ENCODE peak calls at places on chromosomes 7 and 10, in eight cellular contexts. One of them, this sample, is unnamed.

GRCh38 chr10:101273736-101274135 is 44.5 kb upstream of the LBX1 start:
- DNase-seq in D721Med: no peak
- DNase-seq in transverse colon: no peak
- DNase-seq in NB4: no peak
- DNase-seq in heart right ventricle: no peak
- DNase-seq in pancreas: no peak
- DNase-seq in GM06990: no peak
- DNase-seq in cardiac fibroblast: no peak
- DNase-seq in this sample: no peak

GRCh38 chr10:72329290-72330058 is 25.2 kb downstream of the DNAJB12 start:
- DNase-seq in GM06990: no peak
- DNase-seq in transverse colon: no peak
- DNase-seq in NB4: peak
- DNase-seq in heart right ventricle: no peak
- DNase-seq in cardiac fibroblast: no peak
- DNase-seq in D721Med: no peak
- DNase-seq in pancreas: peak
- DNase-seq in this sample: no peak

GRCh38 chr10:102633282-102633681 is 11.0 kb upstream of the TRIM8 start:
- DNase-seq in NB4: peak
- DNase-seq in D721Med: no peak
- DNase-seq in heart right ventricle: no peak
- DNase-seq in GM06990: no peak
- DNase-seq in pancreas: no peak
- DNase-seq in cardiac fibroblast: peak
- DNase-seq in transverse colon: no peak
- DNase-seq in this sample: no peak

GRCh38 chr7:129271500-129272355 is 46.9 kb downstream of the AHCYL2 start:
- DNase-seq in pancreas: no peak
- DNase-seq in D721Med: no peak
- DNase-seq in heart right ventricle: no peak
- DNase-seq in cardiac fibroblast: peak
- DNase-seq in GM06990: peak
- DNase-seq in transverse colon: peak
- DNase-seq in NB4: peak
- DNase-seq in this sample: peak

GRCh38 chr7:123748171-123748733 is 551 bp downstream of the WASL start:
- DNase-seq in GM06990: peak
- DNase-seq in transverse colon: peak
- DNase-seq in cardiac fibroblast: peak
- DNase-seq in NB4: peak
- DNase-seq in heart right ventricle: peak
- DNase-seq in pancreas: peak
- DNase-seq in D721Med: no peak
- DNase-seq in this sample: peak

GRCh38 chr7:74283858-74284447 is 5.3 kb upstream of the CLIP2 start:
- DNase-seq in NB4: peak
- DNase-seq in transverse colon: no peak
- DNase-seq in cardiac fibroblast: no peak
- DNase-seq in pancreas: no peak
- DNase-seq in GM06990: no peak
- DNase-seq in heart right ventricle: no peak
- DNase-seq in D721Med: no peak
- DNase-seq in this sample: no peak

GRCh38 chr7:82444220-82445049 is 858 bp upstream of the CACNA2D1 start:
- DNase-seq in GM06990: peak
- DNase-seq in NB4: no peak
- DNase-seq in pancreas: peak
- DNase-seq in heart right ventricle: no peak
- DNase-seq in transverse colon: no peak
- DNase-seq in cardiac fibroblast: no peak
- DNase-seq in D721Med: no peak
- DNase-seq in this sample: peak

GRCh38 chr10:48658243-48658888 is 26.3 kb upstream of the WDFY4 start:
- DNase-seq in GM06990: no peak
- DNase-seq in transverse colon: peak
- DNase-seq in heart right ventricle: peak
- DNase-seq in NB4: peak
- DNase-seq in D721Med: peak
- DNase-seq in pancreas: peak
- DNase-seq in cardiac fibroblast: peak
- DNase-seq in this sample: peak

GRCh38 chr7:901388-902154 is 25.2 kb downstream of the GET4 start:
- DNase-seq in transverse colon: peak
- DNase-seq in heart right ventricle: peak
- DNase-seq in cardiac fibroblast: peak
- DNase-seq in D721Med: peak
- DNase-seq in pancreas: peak
- DNase-seq in GM06990: peak
- DNase-seq in NB4: peak
- DNase-seq in this sample: peak

GRCh38 chr10:101529720-101530553 is 58.1 kb downstream of the POLL start:
- DNase-seq in transverse colon: no peak
- DNase-seq in NB4: no peak
- DNase-seq in GM06990: no peak
- DNase-seq in cardiac fibroblast: no peak
- DNase-seq in D721Med: no peak
- DNase-seq in pancreas: no peak
- DNase-seq in heart right ventricle: no peak
- DNase-seq in this sample: no peak

GRCh38 chr10:23343591-23344225 is 889 bp downstream of the C10orf67 start:
- DNase-seq in pancreas: peak
- DNase-seq in NB4: no peak
- DNase-seq in transverse colon: peak
- DNase-seq in heart right ventricle: peak
- DNase-seq in D721Med: no peak
- DNase-seq in cardiac fibroblast: peak
- DNase-seq in GM06990: no peak
- DNase-seq in this sample: peak

GRCh38 chr7:26397786-26398435 is 106.2 kb downstream of the SNX10 start:
- DNase-seq in D721Med: peak
- DNase-seq in pancreas: no peak
- DNase-seq in GM06990: no peak
- DNase-seq in transverse colon: peak
- DNase-seq in heart right ventricle: peak
- DNase-seq in cardiac fibroblast: no peak
- DNase-seq in NB4: peak
- DNase-seq in this sample: peak

GRCh38 chr10:75108684-75109458 is 2.6 kb upstream of the SAMD8 start:
- DNase-seq in pancreas: peak
- DNase-seq in cardiac fibroblast: peak
- DNase-seq in heart right ventricle: peak
- DNase-seq in NB4: peak
- DNase-seq in D721Med: peak
- DNase-seq in GM06990: no peak
- DNase-seq in transverse colon: peak
- DNase-seq in this sample: peak

GRCh38 chr10:124709862-124710261 is 34.3 kb downstream of the FAM53B start:
- DNase-seq in GM06990: no peak
- DNase-seq in pancreas: no peak
- DNase-seq in heart right ventricle: peak
- DNase-seq in transverse colon: peak
- DNase-seq in D721Med: no peak
- DNase-seq in NB4: no peak
- DNase-seq in cardiac fibroblast: no peak
- DNase-seq in this sample: no peak

GRCh38 chr10:44046605-44047004 is 338.3 kb downstream of the CXCL12 start:
- DNase-seq in D721Med: no peak
- DNase-seq in heart right ventricle: no peak
- DNase-seq in transverse colon: no peak
- DNase-seq in pancreas: peak
- DNase-seq in GM06990: no peak
- DNase-seq in NB4: no peak
- DNase-seq in cardiac fibroblast: no peak
- DNase-seq in this sample: no peak

GRCh38 chr7:34939175-34939574 is 98.1 kb downstream of the DPY19L1 start:
- DNase-seq in GM06990: no peak
- DNase-seq in NB4: peak
- DNase-seq in pancreas: no peak
- DNase-seq in transverse colon: no peak
- DNase-seq in cardiac fibroblast: peak
- DNase-seq in heart right ventricle: no peak
- DNase-seq in D721Med: no peak
- DNase-seq in this sample: no peak

GRCh38 chr7:55026086-55026790 is 7.4 kb downstream of the EGFR start:
- DNase-seq in D721Med: no peak
- DNase-seq in transverse colon: no peak
- DNase-seq in NB4: no peak
- DNase-seq in heart right ventricle: no peak
- DNase-seq in GM06990: no peak
- DNase-seq in pancreas: no peak
- DNase-seq in cardiac fibroblast: no peak
- DNase-seq in this sample: no peak

GRCh38 chr7:32316831-32317230 is 173.3 kb downstream of the LSM5 start:
- DNase-seq in NB4: no peak
- DNase-seq in transverse colon: no peak
- DNase-seq in D721Med: no peak
- DNase-seq in cardiac fibroblast: no peak
- DNase-seq in heart right ventricle: no peak
- DNase-seq in GM06990: no peak
- DNase-seq in pancreas: no peak
- DNase-seq in this sample: no peak

GRCh38 chr10:137606-138005 is 2.4 kb downstream of the ZMYND11 start:
- DNase-seq in NB4: no peak
- DNase-seq in GM06990: no peak
- DNase-seq in D721Med: no peak
- DNase-seq in heart right ventricle: no peak
- DNase-seq in transverse colon: no peak
- DNase-seq in pancreas: no peak
- DNase-seq in cardiac fibroblast: no peak
- DNase-seq in this sample: no peak

GRCh38 chr10:136465-136762 is 1.2 kb downstream of the ZMYND11 start:
- DNase-seq in GM06990: no peak
- DNase-seq in D721Med: no peak
- DNase-seq in pancreas: no peak
- DNase-seq in transverse colon: no peak
- DNase-seq in heart right ventricle: no peak
- DNase-seq in cardiac fibroblast: no peak
- DNase-seq in NB4: no peak
- DNase-seq in this sample: no peak

GRCh38 chr10:135601-136464 is 578 bp downstream of the ZMYND11 start:
- DNase-seq in transverse colon: peak
- DNase-seq in GM06990: peak
- DNase-seq in D721Med: no peak
- DNase-seq in cardiac fibroblast: peak
- DNase-seq in pancreas: peak
- DNase-seq in NB4: peak
- DNase-seq in heart right ventricle: peak
- DNase-seq in this sample: peak

GRCh38 chr10:134743-135600 is at the start of gene ZMYND11:
- DNase-seq in transverse colon: peak
- DNase-seq in pancreas: peak
- DNase-seq in NB4: peak
- DNase-seq in cardiac fibroblast: peak
- DNase-seq in D721Med: peak
- DNase-seq in GM06990: peak
- DNase-seq in heart right ventricle: peak
- DNase-seq in this sample: peak

GRCh38 chr10:137031-137430 is 1.8 kb downstream of the ZMYND11 start:
- DNase-seq in pancreas: no peak
- DNase-seq in GM06990: peak
- DNase-seq in heart right ventricle: no peak
- DNase-seq in cardiac fibroblast: no peak
- DNase-seq in D721Med: no peak
- DNase-seq in transverse colon: no peak
- DNase-seq in NB4: peak
- DNase-seq in this sample: peak
- TF ChIP-seq CTCF in pancreas: no peak
- TF ChIP-seq CTCF in GM06990: peak
- TF ChIP-seq CTCF in heart right ventricle: peak
- TF ChIP-seq CTCF in cardiac fibroblast: peak
- TF ChIP-seq CTCF in D721Med: no peak
- TF ChIP-seq CTCF in transverse colon: peak
- TF ChIP-seq CTCF in NB4: peak
- TF ChIP-seq CTCF in this sample: peak

GRCh38 chr10:120436431-120437142 is 20.4 kb upstream of the PLPP4 start:
- DNase-seq in D721Med: no peak
- DNase-seq in transverse colon: no peak
- DNase-seq in heart right ventricle: no peak
- DNase-seq in GM06990: no peak
- DNase-seq in pancreas: no peak
- DNase-seq in NB4: peak
- DNase-seq in cardiac fibroblast: no peak
- DNase-seq in this sample: no peak
- TF ChIP-seq CTCF in D721Med: peak
- TF ChIP-seq CTCF in transverse colon: no peak
- TF ChIP-seq CTCF in heart right ventricle: no peak
- TF ChIP-seq CTCF in GM06990: peak
- TF ChIP-seq CTCF in pancreas: no peak
- TF ChIP-seq CTCF in NB4: no peak
- TF ChIP-seq CTCF in cardiac fibroblast: no peak
- TF ChIP-seq CTCF in this sample: no peak

GRCh38 chr10:97687785-97688781 is 1.0 kb upstream of the AVPI1 start:
- DNase-seq in heart right ventricle: no peak
- DNase-seq in cardiac fibroblast: peak
- DNase-seq in transverse colon: no peak
- DNase-seq in GM06990: no peak
- DNase-seq in pancreas: no peak
- DNase-seq in D721Med: no peak
- DNase-seq in NB4: peak
- DNase-seq in this sample: no peak

GRCh38 chr10:97684866-97685394 is 2.1 kb downstream of the AVPI1 start:
- DNase-seq in GM06990: no peak
- DNase-seq in heart right ventricle: no peak
- DNase-seq in NB4: no peak
- DNase-seq in pancreas: no peak
- DNase-seq in transverse colon: no peak
- DNase-seq in D721Med: no peak
- DNase-seq in cardiac fibroblast: peak
- DNase-seq in this sample: no peak

GRCh38 chr10:97686962-97687784 is at the start of gene AVPI1:
- DNase-seq in D721Med: peak
- DNase-seq in transverse colon: peak
- DNase-seq in cardiac fibroblast: peak
- DNase-seq in NB4: peak
- DNase-seq in GM06990: peak
- DNase-seq in heart right ventricle: peak
- DNase-seq in pancreas: peak
- DNase-seq in this sample: peak

GRCh38 chr10:97685395-97685958 is 1.6 kb downstream of the AVPI1 start:
- DNase-seq in GM06990: no peak
- DNase-seq in heart right ventricle: no peak
- DNase-seq in pancreas: peak
- DNase-seq in transverse colon: peak
- DNase-seq in NB4: no peak
- DNase-seq in cardiac fibroblast: peak
- DNase-seq in D721Med: no peak
- DNase-seq in this sample: peak

GRCh38 chr10:97686301-97686961 is 610 bp downstream of the AVPI1 start:
- DNase-seq in GM06990: peak
- DNase-seq in pancreas: no peak
- DNase-seq in D721Med: no peak
- DNase-seq in cardiac fibroblast: no peak
- DNase-seq in transverse colon: no peak
- DNase-seq in heart right ventricle: no peak
- DNase-seq in NB4: no peak
- DNase-seq in this sample: no peak
- TF ChIP-seq CTCF in GM06990: no peak
- TF ChIP-seq CTCF in pancreas: no peak
- TF ChIP-seq CTCF in D721Med: no peak
- TF ChIP-seq CTCF in cardiac fibroblast: no peak
- TF ChIP-seq CTCF in transverse colon: no peak
- TF ChIP-seq CTCF in heart right ventricle: no peak
- TF ChIP-seq CTCF in NB4: no peak
- TF ChIP-seq CTCF in this sample: no peak

GRCh38 chr10:104403625-104404024 is 50.0 kb downstream of the CFAP58 start:
- DNase-seq in GM06990: no peak
- DNase-seq in heart right ventricle: no peak
- DNase-seq in D721Med: no peak
- DNase-seq in NB4: no peak
- DNase-seq in cardiac fibroblast: no peak
- DNase-seq in transverse colon: no peak
- DNase-seq in pancreas: no peak
- DNase-seq in this sample: no peak

GRCh38 chr10:104406715-104407517 is 53.3 kb downstream of the CFAP58 start:
- DNase-seq in D721Med: no peak
- DNase-seq in pancreas: no peak
- DNase-seq in transverse colon: no peak
- DNase-seq in cardiac fibroblast: peak
- DNase-seq in heart right ventricle: no peak
- DNase-seq in NB4: peak
- DNase-seq in GM06990: no peak
- DNase-seq in this sample: no peak
- TF ChIP-seq CTCF in D721Med: peak
- TF ChIP-seq CTCF in pancreas: no peak
- TF ChIP-seq CTCF in transverse colon: no peak
- TF ChIP-seq CTCF in cardiac fibroblast: peak
- TF ChIP-seq CTCF in heart right ventricle: peak
- TF ChIP-seq CTCF in NB4: peak
- TF ChIP-seq CTCF in GM06990: peak
- TF ChIP-seq CTCF in this sample: no peak

This sample was measured in endothelial cell.